ENCODE peak calls at places on chromosomes 7 and 10, in four cellular contexts. One of them, this sample, is unnamed.
A peak's percentile ranks its signal among the peaks of the same experiment; 100 is the strongest.

GRCh38 chr7:129615018-129615417 is 3.5 kb downstream of the NRF1 start:
- DNase-seq in tibial nerve: no peak
- DNase-seq in brain microvascular endothelial cell: no peak
- DNase-seq in ascending aorta: no peak
- DNase-seq in this sample: no peak

GRCh38 chr10:103661198-103661950 is 167.9 kb downstream of the NEURL1 start:
- DNase-seq in tibial nerve: peak; percentile 88
- DNase-seq in brain microvascular endothelial cell: peak; percentile 83
- DNase-seq in ascending aorta: peak; percentile 93
- DNase-seq in this sample: no peak

GRCh38 chr10:29634764-29635625 is at the start of gene SVIL:
- DNase-seq in tibial nerve: peak; percentile 70
- DNase-seq in brain microvascular endothelial cell: peak; percentile 92
- DNase-seq in ascending aorta: peak; percentile 92
- DNase-seq in this sample: no peak

GRCh38 chr7:78912781-78913180 is 540.7 kb downstream of the MAGI2 start:
- DNase-seq in tibial nerve: no peak
- DNase-seq in brain microvascular endothelial cell: peak; percentile 18
- DNase-seq in ascending aorta: no peak
- DNase-seq in this sample: no peak

GRCh38 chr10:5094265-5095205 is at the start of gene AKR1C3:
- DNase-seq in tibial nerve: no peak
- DNase-seq in brain microvascular endothelial cell: peak; percentile 29
- DNase-seq in ascending aorta: no peak
- DNase-seq in this sample: no peak

GRCh38 chr7:132393789-132394261 is 182.4 kb downstream of the PLXNA4 start:
- DNase-seq in tibial nerve: peak; percentile 72
- DNase-seq in brain microvascular endothelial cell: no peak
- DNase-seq in ascending aorta: peak; percentile 83
- DNase-seq in this sample: no peak

GRCh38 chr7:6121141-6121540 is 90.0 kb downstream of the ANKRD61 start:
- DNase-seq in tibial nerve: no peak
- DNase-seq in brain microvascular endothelial cell: peak; percentile 13
- DNase-seq in ascending aorta: no peak
- DNase-seq in this sample: no peak

GRCh38 chr7:146119016-146119415 is 2.4 kb downstream of the CNTNAP2 start:
- DNase-seq in tibial nerve: no peak
- DNase-seq in brain microvascular endothelial cell: no peak
- DNase-seq in ascending aorta: no peak
- DNase-seq in this sample: no peak

GRCh38 chr7:94295805-94296204 is 98.9 kb upstream of the COL1A2 start:
- DNase-seq in tibial nerve: no peak
- DNase-seq in brain microvascular endothelial cell: peak; percentile 62
- DNase-seq in ascending aorta: no peak
- DNase-seq in this sample: no peak

GRCh38 chr7:155824195-155824915 is 12.1 kb upstream of the SHH start:
- DNase-seq in tibial nerve: no peak
- DNase-seq in brain microvascular endothelial cell: no peak
- DNase-seq in ascending aorta: no peak
- DNase-seq in this sample: no peak

GRCh38 chr7:39458346-39458745 is 107.9 kb upstream of the YAE1 start:
- DNase-seq in tibial nerve: no peak
- DNase-seq in brain microvascular endothelial cell: no peak
- DNase-seq in ascending aorta: no peak
- DNase-seq in this sample: no peak

GRCh38 chr10:15684768-15685167 is 35.0 kb downstream of the ITGA8 start:
- DNase-seq in tibial nerve: no peak
- DNase-seq in brain microvascular endothelial cell: no peak
- DNase-seq in ascending aorta: no peak
- DNase-seq in this sample: no peak

DNA sequence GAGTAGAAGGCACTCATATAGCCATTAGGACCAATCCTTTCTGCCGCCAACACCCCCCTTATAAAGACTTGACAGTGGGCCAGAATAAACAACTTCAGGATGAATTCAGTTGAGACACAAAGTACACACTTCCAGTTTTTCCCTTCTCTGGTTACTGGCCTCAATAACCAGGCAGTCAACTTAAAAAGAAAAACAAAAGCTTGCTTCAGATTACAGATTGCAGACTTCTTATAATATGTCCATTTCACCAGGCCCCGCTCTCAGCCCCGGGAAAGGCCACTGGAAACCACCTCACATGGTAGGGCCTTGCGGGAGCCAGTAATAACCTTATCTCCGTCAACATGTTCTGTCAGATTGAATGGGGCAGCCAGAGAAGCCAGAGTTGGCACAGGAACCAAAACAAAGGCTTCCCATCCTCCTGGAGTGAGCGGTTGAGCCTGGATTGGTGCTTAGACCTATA is 108.8 kb downstream of the EGFR start:
- DNase-seq in tibial nerve: no peak
- DNase-seq in brain microvascular endothelial cell: peak; percentile 83
- DNase-seq in ascending aorta: no peak
- DNase-seq in this sample: no peak
- H3K27ac ChIP-seq in tibial nerve: peak overlapping the region; percentile 48
- H3K27ac ChIP-seq in brain microvascular endothelial cell: peak overlapping the region; percentile 99
- H3K27ac ChIP-seq in ascending aorta: peak overlapping the region; percentile 89
- H3K27ac ChIP-seq in this sample: peak overlapping the region; percentile 11

GRCh38 chr7:120405652-120406051 is 132.7 kb downstream of the KCND2 start:
- DNase-seq in tibial nerve: no peak
- DNase-seq in brain microvascular endothelial cell: no peak
- DNase-seq in ascending aorta: no peak
- DNase-seq in this sample: no peak

GRCh38 chr7:120402368-120402767 is 129.4 kb downstream of the KCND2 start:
- DNase-seq in tibial nerve: no peak
- DNase-seq in brain microvascular endothelial cell: no peak
- DNase-seq in ascending aorta: no peak
- DNase-seq in this sample: no peak

GRCh38 chr7:120402801-120403200 is 129.8 kb downstream of the KCND2 start:
- DNase-seq in tibial nerve: no peak
- DNase-seq in brain microvascular endothelial cell: no peak
- DNase-seq in ascending aorta: no peak
- DNase-seq in this sample: no peak

GRCh38 chr7:120404042-120404441 is 131.1 kb downstream of the KCND2 start:
- DNase-seq in tibial nerve: no peak
- DNase-seq in brain microvascular endothelial cell: no peak
- DNase-seq in ascending aorta: no peak
- DNase-seq in this sample: no peak

DNA sequence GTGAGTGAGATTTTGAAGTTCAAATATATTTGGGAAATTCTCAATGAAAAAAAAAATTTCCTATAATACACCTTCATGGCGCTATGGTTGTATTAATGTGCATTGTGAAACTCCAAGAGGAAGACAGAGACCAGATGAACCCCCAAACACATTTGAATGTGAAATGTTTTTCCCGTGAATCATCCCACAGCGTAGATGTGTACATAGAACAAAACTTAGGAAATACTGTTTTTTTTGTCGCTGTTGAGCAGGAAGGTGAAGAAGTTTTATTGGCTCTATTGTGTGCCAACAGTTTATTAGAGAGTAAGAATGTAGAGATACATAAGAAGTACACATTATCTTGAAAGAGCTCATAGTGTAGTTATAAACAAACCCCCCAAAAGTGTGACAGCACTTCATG is 134.0 kb downstream of the KCND2 start:
- DNase-seq in tibial nerve: no peak
- DNase-seq in brain microvascular endothelial cell: no peak
- DNase-seq in ascending aorta: no peak
- DNase-seq in this sample: no peak
- H3K27ac ChIP-seq in tibial nerve: no peak overlapping the region
- H3K27ac ChIP-seq in brain microvascular endothelial cell: no peak overlapping the region
- H3K27ac ChIP-seq in ascending aorta: no peak overlapping the region
- H3K27ac ChIP-seq in this sample: no peak overlapping the region

DNA sequence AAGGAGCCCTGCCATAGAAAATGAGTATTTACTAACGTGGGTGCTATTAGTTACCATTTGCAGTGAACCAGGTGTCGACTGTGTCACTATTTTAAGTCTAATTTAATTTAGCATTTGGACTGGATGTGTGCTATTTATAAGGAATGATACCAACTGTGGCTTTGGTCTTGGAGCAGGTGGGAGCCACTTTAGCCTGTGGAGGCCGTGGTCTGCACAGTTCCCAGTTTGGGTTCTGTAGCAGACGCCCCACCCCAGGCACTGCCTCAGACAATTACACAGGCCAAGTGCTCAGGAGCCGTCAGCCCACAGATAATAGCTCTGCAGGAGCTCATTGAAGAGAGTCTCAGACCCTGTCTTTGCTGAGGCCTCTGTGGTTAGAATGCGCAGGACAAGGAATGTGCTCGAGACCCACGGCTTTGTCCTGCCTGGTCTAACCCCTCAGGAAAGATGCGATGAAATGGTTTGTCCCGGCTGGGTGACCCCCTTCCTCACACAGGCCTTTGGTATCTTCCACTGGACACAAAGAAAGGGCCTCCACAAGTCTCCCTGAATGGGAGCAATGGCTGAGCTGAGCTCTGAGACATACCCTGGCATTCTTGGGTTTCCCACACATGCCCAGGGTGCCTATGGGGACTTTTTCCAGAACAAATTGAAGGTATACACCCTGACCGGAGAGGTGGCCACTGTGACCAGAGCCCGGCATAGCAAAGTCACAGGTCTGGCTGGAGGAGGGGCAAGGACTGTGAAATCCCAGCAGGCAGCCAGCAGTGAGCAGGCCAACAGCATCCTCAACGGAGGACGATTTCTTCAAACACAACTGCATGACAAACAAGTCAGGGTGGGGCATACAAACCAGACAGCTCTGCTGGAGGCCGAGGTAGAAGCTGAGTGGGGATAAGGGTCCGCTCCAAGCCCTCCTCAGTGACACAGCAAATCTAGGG is 251.2 kb downstream of the ARHGAP12 start:
- DNase-seq in tibial nerve: no peak
- DNase-seq in brain microvascular endothelial cell: no peak
- DNase-seq in ascending aorta: no peak
- DNase-seq in this sample: no peak
- H3K27ac ChIP-seq in tibial nerve: no peak overlapping the region
- H3K27ac ChIP-seq in brain microvascular endothelial cell: no peak overlapping the region
- H3K27ac ChIP-seq in ascending aorta: no peak overlapping the region
- H3K27ac ChIP-seq in this sample: no peak overlapping the region

GRCh38 chr10:2957785-2958184 is 109.6 kb upstream of the PFKP start:
- DNase-seq in tibial nerve: no peak
- DNase-seq in brain microvascular endothelial cell: no peak
- DNase-seq in ascending aorta: no peak
- DNase-seq in this sample: no peak
- H3K27ac ChIP-seq in tibial nerve: no peak overlapping the region
- H3K27ac ChIP-seq in brain microvascular endothelial cell: no peak overlapping the region
- H3K27ac ChIP-seq in ascending aorta: no peak overlapping the region
- H3K27ac ChIP-seq in this sample: no peak overlapping the region

GRCh38 chr7:47763063-47763974 is 181.4 kb upstream of the TNS3 start:
- DNase-seq in tibial nerve: peak; percentile 65
- DNase-seq in brain microvascular endothelial cell: peak; percentile 49
- DNase-seq in ascending aorta: no peak
- DNase-seq in this sample: no peak
- H3K27ac ChIP-seq in tibial nerve: peak overlapping the region; percentile 64
- H3K27ac ChIP-seq in brain microvascular endothelial cell: peak overlapping the region; percentile 90
- H3K27ac ChIP-seq in ascending aorta: no peak overlapping the region
- H3K27ac ChIP-seq in this sample: no peak overlapping the region

GRCh38 chr10:32169556-32169955 is 113.3 kb upstream of the KIF5B start:
- DNase-seq in tibial nerve: no peak
- DNase-seq in brain microvascular endothelial cell: no peak
- DNase-seq in ascending aorta: peak; percentile 13
- DNase-seq in this sample: no peak
- H3K27ac ChIP-seq in tibial nerve: no peak overlapping the region
- H3K27ac ChIP-seq in brain microvascular endothelial cell: no peak overlapping the region
- H3K27ac ChIP-seq in ascending aorta: no peak overlapping the region
- H3K27ac ChIP-seq in this sample: no peak overlapping the region

GRCh38 chr7:99209781-99210180 is 1.9 kb upstream of the KPNA7 start:
- DNase-seq in tibial nerve: no peak
- DNase-seq in brain microvascular endothelial cell: no peak
- DNase-seq in ascending aorta: no peak
- DNase-seq in this sample: no peak
- H3K27ac ChIP-seq in tibial nerve: no peak overlapping the region
- H3K27ac ChIP-seq in brain microvascular endothelial cell: no peak overlapping the region
- H3K27ac ChIP-seq in ascending aorta: no peak overlapping the region
- H3K27ac ChIP-seq in this sample: no peak overlapping the region

GRCh38 chr10:124053971-124054370 is 39.4 kb downstream of the CHST15 start:
- DNase-seq in tibial nerve: no peak
- DNase-seq in brain microvascular endothelial cell: no peak
- DNase-seq in ascending aorta: no peak
- DNase-seq in this sample: no peak
- H3K27ac ChIP-seq in tibial nerve: no peak overlapping the region
- H3K27ac ChIP-seq in brain microvascular endothelial cell: no peak overlapping the region
- H3K27ac ChIP-seq in ascending aorta: no peak overlapping the region
- H3K27ac ChIP-seq in this sample: no peak overlapping the region

This sample was measured in caudate nucleus.